ENCODE peak calls at places on chromosomes 13 and 19, in four cellular contexts. One of them, this sample, is unnamed.

GRCh38 chr19:19475845-19476828 is 39.2 kb downstream of the TSSK6 start:
- DNase-seq in Karpas-422: peak; percentile 54
- DNase-seq in transverse colon: no peak
- DNase-seq in fibroblast of the aortic adventitia: peak; percentile 52
- DNase-seq in this sample: no peak

GRCh38 chr13:26508885-26509284 is 48.6 kb upstream of the WASF3 start:
- DNase-seq in Karpas-422: no peak
- DNase-seq in transverse colon: peak; percentile 62
- DNase-seq in fibroblast of the aortic adventitia: peak; percentile 97
- DNase-seq in this sample: no peak

GRCh38 chr13:112657850-112658445 is 31.9 kb upstream of the ATP11A start:
- DNase-seq in Karpas-422: no peak
- DNase-seq in transverse colon: no peak
- DNase-seq in fibroblast of the aortic adventitia: peak; percentile 40
- DNase-seq in this sample: no peak

GRCh38 chr13:49258097-49258796 is 10.5 kb downstream of the CDADC1 start:
- DNase-seq in Karpas-422: no peak
- DNase-seq in transverse colon: no peak
- DNase-seq in fibroblast of the aortic adventitia: no peak
- DNase-seq in this sample: no peak

GRCh38 chr13:70941454-70941853 is 833.2 kb upstream of the KLHL1 start:
- DNase-seq in Karpas-422: no peak
- DNase-seq in transverse colon: no peak
- DNase-seq in fibroblast of the aortic adventitia: no peak
- DNase-seq in this sample: no peak

GRCh38 chr19:8367327-8368001 is 3.5 kb downstream of the ANGPTL4 start:
- DNase-seq in Karpas-422: no peak
- DNase-seq in transverse colon: peak; percentile 87
- DNase-seq in fibroblast of the aortic adventitia: peak; percentile 94
- DNase-seq in this sample: peak; percentile 94

GRCh38 chr19:3687774-3688706 is 12.2 kb downstream of the PIP5K1C start:
- DNase-seq in Karpas-422: no peak
- DNase-seq in transverse colon: peak; percentile 54
- DNase-seq in fibroblast of the aortic adventitia: no peak
- DNase-seq in this sample: no peak

GRCh38 chr19:10228925-10229324 is 2.2 kb downstream of the S1PR2 start:
- DNase-seq in Karpas-422: peak; percentile 80
- DNase-seq in transverse colon: no peak
- DNase-seq in fibroblast of the aortic adventitia: peak; percentile 60
- DNase-seq in this sample: no peak

GRCh38 chr13:112545866-112546265 is 42.1 kb downstream of the TUBGCP3 start:
- DNase-seq in Karpas-422: no peak
- DNase-seq in transverse colon: no peak
- DNase-seq in fibroblast of the aortic adventitia: peak; percentile 90
- DNase-seq in this sample: no peak

GRCh38 chr19:6273701-6274601 is 5.8 kb downstream of the MLLT1 start:
- DNase-seq in Karpas-422: no peak
- DNase-seq in transverse colon: peak; percentile 64
- DNase-seq in fibroblast of the aortic adventitia: peak; percentile 96
- DNase-seq in this sample: peak; percentile 44

GRCh38 chr19:36547001-36547732 is 19.1 kb upstream of the ZNF260 start:
- DNase-seq in Karpas-422: no peak
- DNase-seq in transverse colon: no peak
- DNase-seq in fibroblast of the aortic adventitia: peak; percentile 10
- DNase-seq in this sample: no peak

This sample was measured in posterior cingulate gyrus.